ENCODE peak calls at places on chromosomes 2 and 18, in seven cellular contexts. One of them, this sample, is unnamed.

GRCh38 chr2:96359866-96360265 is 24.3 kb downstream of the NCAPH start:
- DNase-seq in cardiac muscle cell: peak; percentile 70
- DNase-seq in brain microvascular endothelial cell: peak; percentile 60
- DNase-seq in neuronal stem cell: no peak
- DNase-seq in RWPE1: no peak
- DNase-seq in SK-N-SH: no peak
- DNase-seq in thoracic aorta: no peak
- DNase-seq in this sample: no peak

GRCh38 chr2:174794851-174795374 is 30.6 kb upstream of the CHRNA1 start:
- DNase-seq in cardiac muscle cell: no peak
- DNase-seq in brain microvascular endothelial cell: no peak
- DNase-seq in neuronal stem cell: no peak
- DNase-seq in RWPE1: no peak
- DNase-seq in SK-N-SH: no peak
- DNase-seq in thoracic aorta: no peak
- DNase-seq in this sample: no peak

GRCh38 chr2:86107031-86107430 is 996 bp downstream of the PTCD3 start:
- DNase-seq in cardiac muscle cell: no peak
- DNase-seq in brain microvascular endothelial cell: no peak
- DNase-seq in neuronal stem cell: no peak
- DNase-seq in RWPE1: no peak
- DNase-seq in SK-N-SH: no peak
- DNase-seq in thoracic aorta: no peak
- DNase-seq in this sample: no peak

GRCh38 chr2:144323946-144324345 is 196.0 kb downstream of the ZEB2 start:
- DNase-seq in cardiac muscle cell: no peak
- DNase-seq in brain microvascular endothelial cell: no peak
- DNase-seq in neuronal stem cell: no peak
- DNase-seq in RWPE1: no peak
- DNase-seq in SK-N-SH: no peak
- DNase-seq in thoracic aorta: no peak
- DNase-seq in this sample: no peak

GRCh38 chr2:128635361-128635900 is 316.8 kb upstream of the HS6ST1 start:
- DNase-seq in cardiac muscle cell: no peak
- DNase-seq in brain microvascular endothelial cell: no peak
- DNase-seq in neuronal stem cell: no peak
- DNase-seq in RWPE1: no peak
- DNase-seq in SK-N-SH: no peak
- DNase-seq in thoracic aorta: no peak
- DNase-seq in this sample: no peak

GRCh38 chr2:70861774-70862644 is 26.4 kb upstream of the CD207 start:
- DNase-seq in cardiac muscle cell: peak; percentile 82
- DNase-seq in brain microvascular endothelial cell: peak; percentile 74
- DNase-seq in neuronal stem cell: peak; percentile 86
- DNase-seq in RWPE1: peak; percentile 83
- DNase-seq in SK-N-SH: peak; percentile 85
- DNase-seq in thoracic aorta: no peak
- DNase-seq in this sample: peak; percentile 6

GRCh38 chr18:666177-666576 is 8.7 kb downstream of the TYMS start:
- DNase-seq in cardiac muscle cell: no peak
- DNase-seq in brain microvascular endothelial cell: no peak
- DNase-seq in neuronal stem cell: no peak
- DNase-seq in RWPE1: no peak
- DNase-seq in SK-N-SH: no peak
- DNase-seq in thoracic aorta: no peak
- DNase-seq in this sample: no peak

GRCh38 chr2:163774862-163775261 is 39.1 kb upstream of the FIGN start:
- DNase-seq in cardiac muscle cell: peak; percentile 81
- DNase-seq in brain microvascular endothelial cell: peak; percentile 86
- DNase-seq in neuronal stem cell: no peak
- DNase-seq in RWPE1: peak; percentile 85
- DNase-seq in SK-N-SH: no peak
- DNase-seq in thoracic aorta: no peak
- DNase-seq in this sample: peak; percentile 83

GRCh38 chr2:85631316-85631715 is 15.3 kb downstream of the USP39 start:
- DNase-seq in cardiac muscle cell: no peak
- DNase-seq in brain microvascular endothelial cell: no peak
- DNase-seq in neuronal stem cell: no peak
- DNase-seq in RWPE1: no peak
- DNase-seq in SK-N-SH: no peak
- DNase-seq in thoracic aorta: no peak
- DNase-seq in this sample: no peak

DNA sequence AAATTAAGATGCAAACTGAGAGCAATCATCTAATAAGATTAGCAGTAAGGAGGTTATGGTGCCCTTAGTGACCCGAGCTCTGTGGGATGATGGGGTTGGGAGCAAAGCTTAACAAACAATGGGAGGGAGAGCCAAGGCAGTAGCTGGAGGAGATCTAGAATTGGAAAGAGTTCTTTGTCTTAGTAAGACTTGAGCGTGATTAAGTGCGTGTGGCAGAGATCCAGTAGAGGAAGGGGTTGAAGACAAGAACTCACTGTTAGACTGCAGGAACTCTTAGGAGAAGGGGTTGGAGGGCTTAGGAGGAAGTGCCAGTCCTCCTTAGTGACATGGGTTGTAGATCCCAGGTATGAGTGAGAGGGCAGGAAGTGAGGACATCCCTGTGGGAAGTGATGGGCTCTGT is 184.7 kb downstream of the GFPT1 start:
- DNase-seq in cardiac muscle cell: peak; percentile 52
- DNase-seq in brain microvascular endothelial cell: no peak
- DNase-seq in neuronal stem cell: no peak
- DNase-seq in RWPE1: no peak
- DNase-seq in SK-N-SH: no peak
- DNase-seq in thoracic aorta: no peak
- DNase-seq in this sample: no peak
- H3K27ac ChIP-seq in cardiac muscle cell: no peak overlapping the region
- H3K27ac ChIP-seq in brain microvascular endothelial cell: no peak overlapping the region
- H3K27ac ChIP-seq in neuronal stem cell: no peak overlapping the region
- H3K27ac ChIP-seq in RWPE1: no peak overlapping the region
- H3K27ac ChIP-seq in SK-N-SH: no peak overlapping the region
- H3K27ac ChIP-seq in thoracic aorta: peak overlapping the region; percentile 0
- H3K27ac ChIP-seq in this sample: no peak overlapping the region

GRCh38 chr2:9424447-9425164 is 1.2 kb downstream of the CPSF3 start:
- DNase-seq in cardiac muscle cell: no peak
- DNase-seq in brain microvascular endothelial cell: no peak
- DNase-seq in neuronal stem cell: no peak
- DNase-seq in RWPE1: no peak
- DNase-seq in SK-N-SH: no peak
- DNase-seq in thoracic aorta: no peak
- DNase-seq in this sample: no peak
- H3K27ac ChIP-seq in cardiac muscle cell: peak overlapping the region; percentile 90
- H3K27ac ChIP-seq in brain microvascular endothelial cell: no peak overlapping the region
- H3K27ac ChIP-seq in neuronal stem cell: no peak overlapping the region
- H3K27ac ChIP-seq in RWPE1: no peak overlapping the region
- H3K27ac ChIP-seq in SK-N-SH: no peak overlapping the region
- H3K27ac ChIP-seq in thoracic aorta: no peak overlapping the region
- H3K27ac ChIP-seq in this sample: peak overlapping the region; percentile 86

DNA sequence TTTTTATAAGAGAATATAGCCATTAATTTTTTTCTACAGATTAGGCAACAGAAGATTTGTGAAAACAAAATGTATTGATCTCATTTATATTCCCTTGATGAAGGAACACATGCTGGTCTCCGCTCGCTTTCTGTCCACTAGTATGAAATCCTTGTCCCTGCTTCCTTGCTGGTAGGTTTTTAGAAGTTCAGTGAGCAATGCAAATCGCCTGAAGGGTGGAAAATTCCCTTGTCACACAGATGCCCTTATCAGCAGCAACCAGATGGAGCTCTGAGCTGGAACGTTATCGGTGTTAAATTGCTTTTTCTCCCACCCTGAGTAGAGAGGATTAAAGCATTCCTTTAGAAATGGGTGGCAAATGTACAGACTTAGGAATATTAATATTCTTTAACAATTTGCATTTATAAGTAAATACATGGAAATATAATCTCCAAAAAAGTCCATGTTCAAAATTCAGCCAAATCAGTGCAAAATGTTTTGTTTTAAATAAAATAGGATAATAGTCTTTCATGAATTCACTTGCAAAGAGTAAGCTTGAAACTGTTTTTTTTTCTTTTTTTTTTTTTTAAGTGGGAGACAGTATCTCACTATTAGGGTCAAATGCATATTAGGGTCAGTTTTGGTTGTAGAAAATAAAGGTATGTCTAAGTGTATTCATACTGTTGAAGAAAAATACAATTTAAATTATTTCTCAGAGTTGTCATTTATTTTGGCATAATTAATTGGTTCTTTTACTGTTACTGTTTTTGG is 164.0 kb upstream of the MYO3B start:
- DNase-seq in cardiac muscle cell: peak; percentile 62
- DNase-seq in brain microvascular endothelial cell: peak; percentile 14
- DNase-seq in neuronal stem cell: peak; percentile 12
- DNase-seq in RWPE1: no peak
- DNase-seq in SK-N-SH: peak; percentile 68
- DNase-seq in thoracic aorta: no peak
- DNase-seq in this sample: no peak
- H3K27ac ChIP-seq in cardiac muscle cell: peak overlapping the region; percentile 73
- H3K27ac ChIP-seq in brain microvascular endothelial cell: no peak overlapping the region
- H3K27ac ChIP-seq in neuronal stem cell: peak overlapping the region; percentile 12
- H3K27ac ChIP-seq in RWPE1: no peak overlapping the region
- H3K27ac ChIP-seq in SK-N-SH: peak overlapping the region; percentile 47
- H3K27ac ChIP-seq in thoracic aorta: no peak overlapping the region
- H3K27ac ChIP-seq in this sample: no peak overlapping the region

GRCh38 chr2:127175406-127175805 is 44.7 kb downstream of the CYP27C1 start:
- DNase-seq in cardiac muscle cell: peak; percentile 36
- DNase-seq in brain microvascular endothelial cell: no peak
- DNase-seq in neuronal stem cell: no peak
- DNase-seq in RWPE1: peak; percentile 18
- DNase-seq in SK-N-SH: no peak
- DNase-seq in thoracic aorta: no peak
- DNase-seq in this sample: no peak
- H3K27ac ChIP-seq in cardiac muscle cell: no peak overlapping the region
- H3K27ac ChIP-seq in brain microvascular endothelial cell: no peak overlapping the region
- H3K27ac ChIP-seq in neuronal stem cell: no peak overlapping the region
- H3K27ac ChIP-seq in RWPE1: peak overlapping the region; percentile 65
- H3K27ac ChIP-seq in SK-N-SH: no peak overlapping the region
- H3K27ac ChIP-seq in thoracic aorta: no peak overlapping the region
- H3K27ac ChIP-seq in this sample: peak overlapping the region; percentile 34

GRCh38 chr2:152562208-152562884 is 154.9 kb downstream of the PRPF40A start:
- DNase-seq in cardiac muscle cell: no peak
- DNase-seq in brain microvascular endothelial cell: no peak
- DNase-seq in neuronal stem cell: no peak
- DNase-seq in RWPE1: no peak
- DNase-seq in SK-N-SH: no peak
- DNase-seq in thoracic aorta: no peak
- DNase-seq in this sample: no peak
- H3K27ac ChIP-seq in cardiac muscle cell: no peak overlapping the region
- H3K27ac ChIP-seq in brain microvascular endothelial cell: no peak overlapping the region
- H3K27ac ChIP-seq in neuronal stem cell: no peak overlapping the region
- H3K27ac ChIP-seq in RWPE1: no peak overlapping the region
- H3K27ac ChIP-seq in SK-N-SH: no peak overlapping the region
- H3K27ac ChIP-seq in thoracic aorta: no peak overlapping the region
- H3K27ac ChIP-seq in this sample: no peak overlapping the region

DNA sequence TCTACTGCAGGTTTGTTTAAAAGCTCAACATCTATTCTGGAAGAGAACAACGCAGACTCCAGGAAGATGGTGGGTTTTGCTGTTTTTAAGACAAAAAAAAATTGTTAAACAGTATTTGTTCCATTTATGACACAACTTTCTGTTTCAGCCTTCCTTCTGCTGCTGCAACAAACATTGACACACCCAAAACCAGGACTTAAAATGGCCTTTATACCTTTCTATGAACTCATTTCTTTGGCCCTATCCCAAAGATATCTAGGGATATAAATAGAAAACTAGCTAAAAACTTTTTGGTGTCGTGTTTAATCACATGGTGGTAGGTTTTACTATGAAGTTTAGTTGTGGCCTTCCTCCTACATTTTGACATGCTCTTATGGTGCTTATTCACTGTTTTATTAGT is 964 bp upstream of the GALNT3 start:
- DNase-seq in cardiac muscle cell: no peak
- DNase-seq in brain microvascular endothelial cell: no peak
- DNase-seq in neuronal stem cell: no peak
- DNase-seq in RWPE1: no peak
- DNase-seq in SK-N-SH: no peak
- DNase-seq in thoracic aorta: no peak
- DNase-seq in this sample: peak; percentile 46
- H3K27ac ChIP-seq in cardiac muscle cell: no peak overlapping the region
- H3K27ac ChIP-seq in brain microvascular endothelial cell: no peak overlapping the region
- H3K27ac ChIP-seq in neuronal stem cell: no peak overlapping the region
- H3K27ac ChIP-seq in RWPE1: no peak overlapping the region
- H3K27ac ChIP-seq in SK-N-SH: no peak overlapping the region
- H3K27ac ChIP-seq in thoracic aorta: no peak overlapping the region
- H3K27ac ChIP-seq in this sample: peak overlapping the region; percentile 96

DNA sequence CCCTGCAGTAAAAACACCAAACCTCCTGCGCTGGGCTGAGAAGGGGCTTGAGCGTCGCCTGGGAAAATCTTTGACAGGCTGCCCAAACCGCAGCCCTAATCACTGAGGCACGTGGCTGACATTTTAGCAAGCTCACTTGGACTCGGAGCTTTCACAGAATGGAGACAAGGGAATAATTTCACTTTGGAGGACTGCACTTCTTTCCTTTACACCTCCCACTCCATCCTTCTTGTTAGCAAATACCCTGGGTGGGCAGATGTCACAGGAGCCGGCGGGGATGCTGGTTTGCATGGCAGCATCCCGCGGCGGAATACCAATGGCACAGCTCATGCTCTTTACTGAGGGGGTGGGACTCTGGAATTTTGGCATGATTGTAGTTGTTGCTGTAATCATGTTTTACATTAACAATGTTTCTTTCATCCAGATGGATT is 94.1 kb downstream of the ACKR3 start:
- DNase-seq in cardiac muscle cell: peak; percentile 93
- DNase-seq in brain microvascular endothelial cell: peak; percentile 43
- DNase-seq in neuronal stem cell: no peak
- DNase-seq in RWPE1: no peak
- DNase-seq in SK-N-SH: no peak
- DNase-seq in thoracic aorta: no peak
- DNase-seq in this sample: no peak
- H3K27ac ChIP-seq in cardiac muscle cell: no peak overlapping the region
- H3K27ac ChIP-seq in brain microvascular endothelial cell: no peak overlapping the region
- H3K27ac ChIP-seq in neuronal stem cell: no peak overlapping the region
- H3K27ac ChIP-seq in RWPE1: no peak overlapping the region
- H3K27ac ChIP-seq in SK-N-SH: no peak overlapping the region
- H3K27ac ChIP-seq in thoracic aorta: no peak overlapping the region
- H3K27ac ChIP-seq in this sample: no peak overlapping the region

DNA sequence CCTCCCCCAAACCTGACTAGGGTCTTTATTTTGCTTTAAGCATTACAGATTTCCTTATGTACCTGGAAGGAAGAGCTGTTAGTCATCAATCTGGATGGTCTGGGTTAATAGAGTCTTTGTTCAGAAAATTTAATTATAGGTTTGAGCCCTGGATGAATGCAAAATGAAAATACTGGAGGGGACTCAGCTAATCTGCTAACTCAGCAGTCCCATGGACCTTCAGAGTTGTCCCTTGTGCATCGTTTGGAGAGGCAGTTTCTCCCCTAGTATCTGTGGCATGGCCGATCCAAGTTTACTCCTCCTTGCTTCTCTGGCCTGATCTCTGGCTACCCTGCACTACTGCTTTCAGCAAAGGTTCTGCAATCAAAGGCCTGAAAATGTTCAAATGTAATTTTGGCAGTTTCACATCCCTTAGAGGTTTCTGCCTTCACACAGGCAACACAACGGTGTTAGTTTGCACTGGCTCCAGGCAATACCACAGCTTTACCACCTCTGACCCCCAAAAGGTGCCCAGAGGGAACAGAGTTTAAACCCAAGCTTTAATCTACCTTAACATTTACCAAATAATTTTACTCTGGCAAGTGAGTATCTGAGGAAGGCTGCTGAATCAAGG is 134.3 kb downstream of the THADA start:
- DNase-seq in cardiac muscle cell: no peak
- DNase-seq in brain microvascular endothelial cell: no peak
- DNase-seq in neuronal stem cell: no peak
- DNase-seq in RWPE1: no peak
- DNase-seq in SK-N-SH: no peak
- DNase-seq in thoracic aorta: no peak
- DNase-seq in this sample: no peak
- H3K27ac ChIP-seq in cardiac muscle cell: no peak overlapping the region
- H3K27ac ChIP-seq in brain microvascular endothelial cell: no peak overlapping the region
- H3K27ac ChIP-seq in neuronal stem cell: no peak overlapping the region
- H3K27ac ChIP-seq in RWPE1: no peak overlapping the region
- H3K27ac ChIP-seq in SK-N-SH: peak overlapping the region; percentile 50
- H3K27ac ChIP-seq in thoracic aorta: peak overlapping the region; percentile 78
- H3K27ac ChIP-seq in this sample: no peak overlapping the region